ENCODE peak calls at places on chromosomes 7 and 10, in eight cellular contexts. W, N, S, H, Z, M, B and U are unnamed samples.

GRCh38 chr10:117449636-117450035 is 74.4 kb upstream of the PDZD8 start:
- DNase-seq in N (no peak), B (no peak), S (no peak), W (peak), H (no peak), Z (no peak), M (no peak), U (no peak)

GRCh38 chr7:38825721-38826440 is 83.1 kb downstream of the VPS41 start:
- DNase-seq in S (no peak), W (no peak), B (no peak), N (no peak), M (no peak), H (no peak), Z (no peak), U (no peak)

GRCh38 chr7:154863766-154864530 is 139.0 kb downstream of the PAXIP1 start:
- DNase-seq in M (no peak), W (no peak), S (no peak), H (no peak), N (no peak), Z (no peak), B (no peak), U (no peak)

GRCh38 chr7:20116869-20117268 is 100.3 kb downstream of the MACC1 start:
- DNase-seq in M (no peak), S (no peak), H (no peak), N (no peak), W (peak), Z (no peak), B (no peak), U (no peak)

GRCh38 chr7:74479961-74480829 is 26.5 kb downstream of the GTF2IRD1 start:
- DNase-seq in M (no peak), S (no peak), H (peak), N (no peak), Z (no peak), W (peak), B (no peak), U (peak)

GRCh38 chr10:104099941-104100340 is 14.3 kb upstream of the COL17A1 start:
- DNase-seq in M (no peak), Z (no peak), N (no peak), B (no peak), W (no peak), S (no peak), H (no peak), U (no peak)

GRCh38 chr7:101486764-101487458 is 124.2 kb downstream of the COL26A1 start:
- DNase-seq in M (no peak), S (no peak), Z (no peak), N (no peak), H (no peak), B (no peak), W (peak), U (no peak)

GRCh38 chr7:33754933-33755928 is 150.1 kb upstream of the BMPER start:
- DNase-seq in M (no peak), W (no peak), S (no peak), N (no peak), Z (no peak), H (no peak), B (no peak), U (peak)

GRCh38 chr7:98619450-98620321 is 2.6 kb downstream of the NPTX2 start:
- DNase-seq in S (no peak), B (no peak), N (no peak), Z (no peak), W (peak), H (no peak), M (no peak), U (no peak)

GRCh38 chr7:116864084-116864483 is 1.7 kb downstream of the CAPZA2 start:
- DNase-seq in H (no peak), B (no peak), N (no peak), M (no peak), S (no peak), Z (no peak), W (no peak), U (no peak)

GRCh38 chr7:82975811-82976468 is 186.7 kb downstream of the PCLO start:
- DNase-seq in H (peak), B (no peak), N (no peak), Z (no peak), M (no peak), W (peak), S (no peak), U (peak)

GRCh38 chr7:128398016-128398840 is 11.6 kb downstream of the IMPDH1 start:
- DNase-seq in W (peak), Z (no peak), B (peak), S (peak), N (peak), M (peak), H (peak), U (no peak)

GRCh38 chr10:122475130-122475529 is 13.8 kb downstream of the HTRA1 start:
- DNase-seq in N (no peak), S (no peak), W (no peak), H (peak), B (no peak), Z (no peak), M (no peak), U (no peak)

GRCh38 chr10:23994459-23995046 is 214.4 kb upstream of the KIAA1217 start:
- DNase-seq in H (peak), M (no peak), B (peak), S (peak), W (peak), Z (peak), N (no peak), U (peak)

GRCh38 chr7:135480966-135481599 is 28.8 kb downstream of the CNOT4 start:
- DNase-seq in M (no peak), W (no peak), Z (no peak), N (no peak), H (no peak), S (no peak), B (no peak), U (no peak)

GRCh38 chr7:92260248-92260781 is 14.5 kb downstream of the ANKIB1 start:
- DNase-seq in W (no peak), N (no peak), B (no peak), Z (no peak), S (no peak), H (peak), M (no peak), U (no peak)

GRCh38 chr10:36721851-36722250 is 403.5 kb upstream of the ANKRD30A start:
- DNase-seq in H (no peak), B (no peak), W (no peak), M (no peak), S (no peak), Z (no peak), N (no peak), U (no peak)

GRCh38 chr7:48280100-48280499 is 108.8 kb downstream of the ABCA13 start:
- DNase-seq in M (no peak), H (peak), S (no peak), Z (no peak), W (no peak), B (no peak), N (no peak), U (peak)

GRCh38 chr7:10924370-10924769 is 49.3 kb upstream of the PHF14 start:
- DNase-seq in Z (no peak), N (no peak), M (no peak), S (no peak), W (no peak), H (peak), B (no peak), U (no peak)

GRCh38 chr10:36819781-36820180 is 305.6 kb upstream of the ANKRD30A start:
- DNase-seq in H (no peak), Z (no peak), S (no peak), B (no peak), N (no peak), M (no peak), W (no peak), U (no peak)

GRCh38 chr7:155590215-155591023 is 44.1 kb upstream of the CNPY1 start:
- DNase-seq in N (no peak), W (peak), S (no peak), M (no peak), B (peak), Z (no peak), H (no peak), U (peak)

GRCh38 chr10:1475095-1475583 is 262.2 kb downstream of the ADARB2 start:
- DNase-seq in Z (no peak), N (no peak), H (no peak), M (no peak), S (no peak), B (no peak), W (no peak), U (no peak)

GRCh38 chr7:25790261-25790660 is 361.7 kb upstream of the NFE2L3 start:
- DNase-seq in B (no peak), N (no peak), Z (no peak), H (peak), W (no peak), S (no peak), M (no peak), U (no peak)